ENCODE peak calls at places on chromosome 3, in eight cellular contexts. I is CD4-positive, alpha-beta memory T cell; R is prostate gland; B is OCI-LY7; M is stimulated activated CD4-positive, alpha-beta T cell treated with anti-CD3 and anti-CD28 coated beads, Interleukin-4, amount 100 ng/mL, for 48 hours; K is RWPE1; F is HFF-Myc; D is activated CD4-positive, alpha-beta T cell treated with anti-CD3 and anti-CD28 coated beads for 24 hours. H is an unnamed sample.

GRCh38 chr3:19149388-19149787 is 1.1 kb downstream of the KCNH8 start:
- DNase-seq in I (no peak), R (no peak), B (peak; percentile 44), M (no peak), K (no peak), F (no peak), D (no peak), H (peak; percentile 22)

GRCh38 chr3:126435456-126436315 is 40.0 kb downstream of the ZXDC start:
- DNase-seq in I (no peak), R (no peak), B (no peak), M (no peak), K (no peak), F (no peak), D (no peak), H (no peak)

GRCh38 chr3:72968280-72968679 is 28.3 kb upstream of the PPP4R2 start:
- DNase-seq in I (no peak), R (no peak), B (no peak), M (no peak), K (no peak), F (no peak), D (no peak), H (no peak)

GRCh38 chr3:113747719-113748046 is 848 bp downstream of the ATP6V1A start:
- DNase-seq in I (no peak), R (no peak), B (peak; percentile 18), M (peak; percentile 15), K (no peak), F (no peak), D (no peak), H (no peak)

GRCh38 chr3:49530231-49530630 is 24.0 kb upstream of the BSN start:
- DNase-seq in I (no peak), R (no peak), B (no peak), M (no peak), K (no peak), F (no peak), D (no peak), H (no peak)

GRCh38 chr3:73419179-73419803 is 205.4 kb downstream of the PDZRN3 start:
- DNase-seq in I (no peak), R (no peak), B (no peak), M (no peak), K (no peak), F (no peak), D (no peak), H (no peak)

GRCh38 chr3:183895296-183895695 is 10.6 kb upstream of the PARL start:
- DNase-seq in I (peak; percentile 48), R (peak; percentile 17), B (peak; percentile 72), M (no peak), K (peak; percentile 79), F (no peak), D (no peak), H (peak; percentile 42)

GRCh38 chr3:113051827-113052226 is 61.0 kb downstream of the GTPBP8 start:
- DNase-seq in I (no peak), R (peak; percentile 73), B (no peak), M (no peak), K (no peak), F (no peak), D (no peak), H (no peak)

GRCh38 chr3:148079370-148079769 is 618.3 kb upstream of the AGTR1 start:
- DNase-seq in I (no peak), R (peak; percentile 4), B (no peak), M (no peak), K (no peak), F (no peak), D (no peak), H (peak; percentile 4)

GRCh38 chr3:192317564-192317963 is 409.8 kb downstream of the FGF12 start:
- DNase-seq in I (no peak), R (no peak), B (no peak), M (no peak), K (no peak), F (no peak), D (no peak), H (no peak)